ENCODE peak calls at places on chromosomes 4 and X, in six cellular contexts. T is GM13976, Q is EL, P is HT-29, G is GM13977, Y is HS-5. W is an unnamed sample.

GRCh38 chr4:38967260-38968095 is 64.7 kb downstream of the TMEM156 start:
- DNase-seq in Y (peak), P (no peak), Q (peak), G (no peak), T (no peak), W (no peak)

GRCh38 chr4:27098034-27098433 is 237.4 kb downstream of the STIM2 start:
- DNase-seq in T (no peak), Y (no peak), G (no peak), P (no peak), Q (no peak), W (no peak)

GRCh38 chr4:140212171-140212570 is 58.2 kb upstream of the MAML3 start:
- DNase-seq in Y (no peak), T (no peak), G (no peak), P (peak), Q (no peak), W (no peak)

GRCh38 chr4:178165251-178165650 is 723.0 kb upstream of the AGA start:
- DNase-seq in P (peak), Q (no peak), G (no peak), T (no peak), Y (no peak), W (no peak)

GRCh38 chr4:183563874-183564273 is 59.0 kb downstream of the ING2 start:
- DNase-seq in T (no peak), P (peak), Q (peak), Y (no peak), G (no peak), W (no peak)

GRCh38 chrX:73262991-73263390 is 48.3 kb upstream of the NAP1L2 start:
- DNase-seq in Q (peak), Y (no peak), T (peak), P (peak), G (peak), W (no peak)

GRCh38 chrX:24005028-24005427 is 22.0 kb downstream of the KLHL15 start:
- DNase-seq in T (no peak), P (no peak), Q (no peak), Y (no peak), G (no peak), W (no peak)

GRCh38 chr4:4323705-4324534 is 33.9 kb downstream of the ZBTB49 start:
- DNase-seq in Y (no peak), P (no peak), Q (peak), G (no peak), T (no peak), W (peak)

GRCh38 chr4:84483738-84484137 is 15.4 kb downstream of the NKX6-1 start:
- DNase-seq in G (no peak), P (no peak), Y (no peak), T (no peak), Q (no peak), W (no peak)

GRCh38 chr4:6942238-6942800 is 32.7 kb downstream of the TBC1D14 start:
- DNase-seq in T (peak), Q (peak), P (peak), G (peak), Y (peak), W (peak)

GRCh38 chr4:159428293-159428692 is 325.4 kb downstream of the RAPGEF2 start:
- DNase-seq in G (no peak), Y (no peak), P (no peak), Q (no peak), T (no peak), W (no peak)

W was measured in pulmonary artery endothelial cell.